ENCODE peak calls at places on chromosomes 1 and 21, in ten cellular contexts. G, Y, R, C, P, B, K, S, J and W are unnamed samples.

GRCh38 chr1:76939107-76939816 is 72.0 kb downstream of the ST6GALNAC5 start:
- DNase-seq in G (no peak), Y (no peak), R (no peak), C (no peak), P (no peak), B (no peak), K (peak), S (peak), J (no peak), W (no peak)

GRCh38 chr1:74570797-74571492 is 58.5 kb upstream of the LRRC53 start:
- DNase-seq in G (no peak), Y (no peak), R (no peak), C (no peak), P (no peak), B (no peak), K (no peak), S (no peak), J (no peak), W (no peak)

GRCh38 chr1:15246960-15247614 is at the start of gene FHAD1:
- DNase-seq in G (peak), Y (peak), R (peak), C (peak), P (peak), B (peak), K (peak), S (peak), J (peak), W (no peak)

GRCh38 chr1:12508849-12509248 is 109.2 kb downstream of the DHRS3 start:
- DNase-seq in G (no peak), Y (no peak), R (no peak), C (no peak), P (no peak), B (no peak), K (no peak), S (no peak), J (no peak), W (no peak)

GRCh38 chr1:154751690-154752089 is 118.4 kb downstream of the KCNN3 start:
- DNase-seq in G (no peak), Y (no peak), R (peak), C (no peak), P (no peak), B (no peak), K (no peak), S (no peak), J (no peak), W (no peak)

GRCh38 chr1:237789619-237790018 is 101.1 kb downstream of the ZP4 start:
- DNase-seq in G (no peak), Y (no peak), R (no peak), C (no peak), P (no peak), B (peak), K (no peak), S (peak), J (no peak), W (no peak)

GRCh38 chr1:191963286-191963685 is 195.0 kb upstream of the RGS18 start:
- DNase-seq in G (peak), Y (no peak), R (no peak), C (no peak), P (no peak), B (no peak), K (no peak), S (no peak), J (no peak), W (no peak)

GRCh38 chr1:9625761-9626160 is 25.8 kb upstream of the PIK3CD start:
- DNase-seq in G (no peak), Y (no peak), R (no peak), C (no peak), P (no peak), B (no peak), K (no peak), S (no peak), J (no peak), W (no peak)

GRCh38 chr21:16579538-16579937 is 849.8 kb downstream of the USP25 start:
- DNase-seq in G (no peak), Y (no peak), R (no peak), C (no peak), P (no peak), B (no peak), K (no peak), S (no peak), J (no peak), W (no peak)

GRCh38 chr1:18795002-18795689 is 64.3 kb downstream of the TAS1R2 start:
- DNase-seq in G (no peak), Y (no peak), R (no peak), C (no peak), P (no peak), B (no peak), K (no peak), S (no peak), J (no peak), W (no peak)

GRCh38 chr1:223233019-223233409 is 90.0 kb upstream of the TLR5 start:
- DNase-seq in G (no peak), Y (no peak), R (no peak), C (no peak), P (no peak), B (no peak), K (no peak), S (no peak), J (no peak), W (no peak)

GRCh38 chr1:10514490-10515235 is 39.9 kb downstream of the PEX14 start:
- DNase-seq in G (no peak), Y (no peak), R (no peak), C (no peak), P (no peak), B (no peak), K (no peak), S (peak), J (no peak), W (no peak)

GRCh38 chr1:205247130-205247921 is 19.6 kb downstream of the TMCC2 start:
- DNase-seq in G (no peak), Y (peak), R (no peak), C (no peak), P (peak), B (no peak), K (no peak), S (no peak), J (no peak), W (no peak)

GRCh38 chr1:244210884-244211558 is 159.9 kb downstream of the ZBTB18 start:
- DNase-seq in G (no peak), Y (no peak), R (peak), C (no peak), P (no peak), B (no peak), K (no peak), S (no peak), J (no peak), W (no peak)
- TF ChIP-seq CTCF in G (peak), Y (no peak), R (peak), C (peak), P (peak), B (peak), K (no peak), S (peak), J (no peak), W (no peak)

GRCh38 chr1:90044346-90044745 is 49.4 kb downstream of the ZNF326 start:
- DNase-seq in G (no peak), Y (no peak), R (no peak), C (no peak), P (no peak), B (no peak), K (no peak), S (no peak), J (no peak), W (no peak)

GRCh38 chr1:90045853-90046563 is 51.1 kb downstream of the ZNF326 start:
- DNase-seq in G (peak), Y (no peak), R (peak), C (no peak), P (no peak), B (peak), K (peak), S (peak), J (no peak), W (no peak)

GRCh38 chr1:90043573-90043972 is 48.7 kb downstream of the ZNF326 start:
- DNase-seq in G (no peak), Y (no peak), R (no peak), C (no peak), P (no peak), B (no peak), K (no peak), S (no peak), J (no peak), W (no peak)

DNA sequence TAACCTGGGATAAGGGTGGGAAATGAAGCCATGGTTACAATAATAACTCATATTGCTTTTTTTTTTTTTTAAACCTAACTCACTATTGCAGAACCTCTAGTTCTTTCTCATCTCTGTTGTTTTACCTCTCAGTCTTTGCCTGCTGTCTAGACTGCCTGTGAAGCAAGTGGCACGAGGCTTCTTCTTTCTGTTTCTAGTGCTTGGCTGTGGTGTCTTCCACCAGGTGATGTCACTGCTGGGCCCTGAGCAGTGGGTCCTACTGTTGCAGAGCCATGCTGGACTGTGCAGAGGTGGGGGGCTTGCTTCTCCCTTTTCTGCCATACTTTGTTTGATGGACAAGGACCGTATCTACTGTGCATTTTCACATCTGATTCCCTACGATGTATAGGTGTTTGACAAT is 51.7 kb downstream of the ZNF326 start:
- DNase-seq in G (no peak), Y (no peak), R (no peak), C (no peak), P (no peak), B (no peak), K (peak), S (no peak), J (no peak), W (no peak)
- TF ChIP-seq CTCF in G (no peak), Y (no peak), R (no peak), C (no peak), P (no peak), B (no peak), K (peak), S (no peak), J (no peak), W (no peak)

GRCh38 chr21:38806153-38806941 is 618 bp downstream of the ETS2 start:
- DNase-seq in G (no peak), Y (peak), R (no peak), C (peak), P (peak), B (peak), K (peak), S (peak), J (no peak), W (no peak)
- TF ChIP-seq CTCF in G (no peak), Y (no peak), R (no peak), C (peak), P (peak), B (peak), K (no peak), S (peak), J (no peak), W (no peak)

DNA sequence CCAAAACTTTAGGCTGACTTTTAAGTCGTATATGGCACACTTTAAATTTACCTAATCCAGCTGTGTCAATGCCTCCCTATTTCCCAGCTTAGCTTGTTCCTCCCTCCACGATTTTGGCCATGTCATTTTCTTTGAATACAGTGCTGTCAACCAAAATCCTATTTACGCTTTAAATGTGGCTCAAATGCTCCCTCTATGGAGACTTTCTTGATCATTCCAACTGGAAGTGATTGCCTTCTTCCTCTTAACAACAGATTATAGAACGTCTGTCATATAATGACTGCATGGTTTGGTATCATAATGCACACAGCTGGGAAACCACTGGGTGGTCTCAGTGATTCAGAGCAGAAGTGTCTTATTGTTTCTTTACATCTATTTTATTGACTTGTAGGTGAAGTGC is 18.9 kb upstream of the BATF3 start:
- DNase-seq in G (no peak), Y (no peak), R (peak), C (no peak), P (no peak), B (no peak), K (no peak), S (no peak), J (no peak), W (no peak)
- TF ChIP-seq CTCF in G (no peak), Y (no peak), R (no peak), C (peak), P (no peak), B (peak), K (no peak), S (no peak), J (no peak), W (no peak)